ENCODE peak calls at places on chromosomes 7 and 10, in four cellular contexts. W, R, I and F are unnamed samples.

GRCh38 chr10:45071043-45071813 is 70.5 kb downstream of the ZNF22 start:
- DNase-seq in W (no peak), R (no peak), I (no peak), F (no peak)

GRCh38 chr10:88733215-88733614 is 26.6 kb upstream of the LIPN start:
- DNase-seq in W (no peak), R (no peak), I (no peak), F (no peak)

GRCh38 chr10:111999205-111999914 is 184.2 kb downstream of the GPAM start:
- DNase-seq in W (no peak), R (no peak), I (no peak), F (no peak)

GRCh38 chr7:102326156-102326914 is 29.9 kb downstream of the SPDYE6 start:
- DNase-seq in W (no peak), R (no peak), I (no peak), F (no peak)

GRCh38 chr10:227014-227413 is 91.8 kb downstream of the ZMYND11 start:
- DNase-seq in W (peak; percentile 39), R (no peak), I (no peak), F (no peak)

GRCh38 chr10:86668297-86669165 is at the start of gene LDB3:
- DNase-seq in W (peak; percentile 73), R (no peak), I (no peak), F (no peak)

GRCh38 chr10:73228247-73228646 is 18.8 kb downstream of the DNAJC9 start:
- DNase-seq in W (peak; percentile 58), R (no peak), I (no peak), F (no peak)

GRCh38 chr10:79560160-79560709 is at the start of gene SFTPA2:
- DNase-seq in W (no peak), R (no peak), I (no peak), F (no peak)

GRCh38 chr7:80348221-80348620 is 163.6 kb downstream of the GNAT3 start:
- DNase-seq in W (no peak), R (no peak), I (no peak), F (no peak)

GRCh38 chr7:6385110-6385792 is 62.5 kb downstream of the DAGLB start:
- DNase-seq in W (peak; percentile 97), R (no peak), I (peak; percentile 91), F (peak; percentile 88)

GRCh38 chr10:17758200-17758599 is 6.2 kb downstream of the TMEM236 start:
- DNase-seq in W (no peak), R (no peak), I (no peak), F (no peak)

GRCh38 chr7:96327429-96327828 is 5.5 kb upstream of the SLC25A13 start:
- DNase-seq in W (no peak), R (no peak), I (peak; percentile 74), F (no peak)

GRCh38 chr10:28553963-28554362 is 21.0 kb downstream of the WAC start:
- DNase-seq in W (no peak), R (no peak), I (no peak), F (no peak)

GRCh38 chr10:48495282-48496045 is 109.4 kb downstream of the ARHGAP22 start:
- DNase-seq in W (no peak), R (no peak), I (no peak), F (no peak)

GRCh38 chr7:74581916-74582440 is 75.5 kb upstream of the GTF2I start:
- DNase-seq in W (no peak), R (no peak), I (no peak), F (no peak)

GRCh38 chr7:134420509-134421125 is 38.3 kb downstream of the AKR1B1 start:
- DNase-seq in W (peak; percentile 55), R (peak; percentile 71), I (peak; percentile 61), F (peak; percentile 88)

GRCh38 chr7:30433082-30433481 is 45.5 kb downstream of the NOD1 start:
- DNase-seq in W (peak; percentile 75), R (no peak), I (no peak), F (no peak)

GRCh38 chr7:100818366-100818765 is 9.0 kb downstream of the EPHB4 start:
- DNase-seq in W (no peak), R (no peak), I (no peak), F (no peak)

GRCh38 chr7:100811480-100811879 is 15.8 kb downstream of the EPHB4 start:
- DNase-seq in W (no peak), R (no peak), I (no peak), F (no peak)

GRCh38 chr7:100817097-100817496 is 10.2 kb downstream of the EPHB4 start:
- DNase-seq in W (no peak), R (no peak), I (no peak), F (no peak)

GRCh38 chr7:100808354-100808875 is 18.9 kb downstream of the EPHB4 start:
- DNase-seq in W (no peak), R (no peak), I (no peak), F (no peak)

DNA sequence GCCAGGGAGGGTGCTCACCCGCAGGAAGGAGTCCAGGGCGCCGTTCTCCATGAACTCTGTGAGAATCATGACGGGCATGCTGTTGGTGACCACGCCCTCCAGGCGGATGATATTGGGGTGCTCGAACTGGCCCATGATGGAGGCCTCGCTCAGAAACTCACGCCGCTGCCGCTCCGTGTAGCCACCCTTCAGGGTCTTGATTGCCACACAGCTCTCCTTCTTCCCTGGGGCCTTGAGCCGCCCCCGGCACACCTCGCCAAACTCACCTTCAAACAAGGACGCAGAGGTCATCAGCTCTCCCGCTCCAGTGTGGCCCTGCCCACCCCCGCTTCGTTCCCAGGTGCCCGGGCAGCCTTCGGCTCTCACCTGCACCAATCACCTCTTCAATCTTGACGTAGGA is 14.6 kb downstream of the EPHB4 start:
- DNase-seq in W (no peak), R (no peak), I (no peak), F (no peak)
- TF ChIP-seq MAZ in W (no peak), R (no peak), I (no peak), F (no peak)

GRCh38 chr7:143437568-143437967 is 5.7 kb upstream of the TAS2R60 start:
- DNase-seq in W (no peak), R (no peak), I (no peak), F (no peak)
- TF ChIP-seq RAD21 in W (no peak), R (no peak), I (no peak), F (no peak)

GRCh38 chr7:48053823-48054222 is 18.5 kb downstream of the C7orf57 start:
- DNase-seq in W (no peak), R (no peak), I (no peak), F (no peak)
- TF ChIP-seq MAZ in W (no peak), R (no peak), I (no peak), F (no peak)

DNA sequence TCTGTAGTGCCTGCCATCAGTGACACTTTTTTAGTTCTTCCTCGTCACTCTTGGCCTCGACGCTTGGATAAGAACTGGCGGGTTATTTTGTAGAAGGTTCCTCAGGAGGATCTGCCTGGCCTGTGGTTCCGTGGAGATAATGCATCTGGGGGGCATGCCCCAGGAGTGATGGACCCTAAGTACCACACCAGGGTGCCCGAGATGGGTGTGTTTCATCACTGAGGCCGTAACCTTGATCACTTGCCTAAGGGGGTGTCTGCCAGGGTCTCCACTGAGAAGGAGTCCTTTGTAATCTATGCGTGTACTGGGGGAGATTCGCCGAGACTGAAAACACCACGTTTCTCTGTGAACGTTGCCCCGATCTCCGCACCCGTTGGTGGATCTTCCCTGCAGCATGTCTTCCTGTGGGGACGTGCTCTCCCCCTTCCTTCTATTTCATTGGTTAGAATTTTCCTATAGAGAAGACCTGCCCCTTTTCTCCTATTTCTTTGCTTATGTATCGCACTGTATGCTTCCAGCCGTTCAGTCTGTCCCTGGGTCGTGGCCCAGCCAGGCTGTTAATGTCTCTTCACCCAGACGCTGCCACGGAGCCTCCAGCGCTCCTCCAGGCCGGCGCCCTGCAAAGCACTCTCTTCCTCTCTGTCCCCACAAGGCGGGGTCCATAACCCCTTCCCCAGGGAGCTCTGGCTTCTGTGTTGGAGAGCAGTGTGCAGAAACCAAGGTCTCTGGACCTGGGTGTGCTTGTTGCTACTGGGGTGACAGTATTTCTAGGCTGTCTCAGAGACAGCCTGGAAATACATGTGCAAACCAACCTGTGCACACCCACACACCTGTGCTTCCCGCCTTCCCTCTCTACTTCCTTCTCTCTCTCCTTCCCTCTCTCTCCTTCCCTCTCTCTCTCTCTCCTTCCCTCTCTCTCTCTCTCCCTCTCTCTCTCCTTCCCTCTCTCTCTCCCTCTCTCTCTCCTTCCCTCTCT is 14.4 kb upstream of the DPYSL4 start:
- DNase-seq in W (no peak), R (no peak), I (no peak), F (no peak)
- TF ChIP-seq RAD21 in W (no peak), R (no peak), I (no peak), F (no peak)

GRCh38 chr10:124744047-124744687 is at the start of gene FAM53B:
- DNase-seq in W (peak; percentile 72), R (peak; percentile 85), I (no peak), F (peak; percentile 82)

GRCh38 chr10:124742418-124743187 is 1.6 kb downstream of the FAM53B start:
- DNase-seq in W (no peak), R (peak; percentile 39), I (peak; percentile 57), F (peak; percentile 47)

GRCh38 chr10:124741922-124742417 is 2.2 kb downstream of the FAM53B start:
- DNase-seq in W (no peak), R (no peak), I (no peak), F (no peak)

GRCh38 chr10:124744688-124745055 is 494 bp upstream of the FAM53B start:
- DNase-seq in W (peak; percentile 71), R (no peak), I (peak; percentile 89), F (peak; percentile 73)

GRCh38 chr10:124743188-124744046 is 761 bp downstream of the FAM53B start:
- DNase-seq in W (no peak), R (peak; percentile 38), I (no peak), F (peak; percentile 54)
- TF ChIP-seq MAZ in W (no peak), R (no peak), I (no peak), F (no peak)

GRCh38 chr10:52759154-52759553 is 13.4 kb downstream of the MBL2 start:
- DNase-seq in W (no peak), R (no peak), I (no peak), F (no peak)
- TF ChIP-seq RAD21 in W (no peak), R (no peak), I (no peak), F (no peak)

GRCh38 chr10:60096761-60097513 is 190.6 kb upstream of the CCDC6 start:
- DNase-seq in W (no peak), R (peak; percentile 21), I (no peak), F (no peak)

GRCh38 chr10:60098676-60099601 is 192.6 kb upstream of the CCDC6 start:
- DNase-seq in W (no peak), R (peak; percentile 45), I (peak; percentile 12), F (peak; percentile 31)

GRCh38 chr10:60101821-60102220 is 195.5 kb upstream of the CCDC6 start:
- DNase-seq in W (no peak), R (no peak), I (no peak), F (no peak)

GRCh38 chr10:60105195-60105812 is 198.9 kb upstream of the CCDC6 start:
- DNase-seq in W (no peak), R (no peak), I (no peak), F (no peak)

DNA sequence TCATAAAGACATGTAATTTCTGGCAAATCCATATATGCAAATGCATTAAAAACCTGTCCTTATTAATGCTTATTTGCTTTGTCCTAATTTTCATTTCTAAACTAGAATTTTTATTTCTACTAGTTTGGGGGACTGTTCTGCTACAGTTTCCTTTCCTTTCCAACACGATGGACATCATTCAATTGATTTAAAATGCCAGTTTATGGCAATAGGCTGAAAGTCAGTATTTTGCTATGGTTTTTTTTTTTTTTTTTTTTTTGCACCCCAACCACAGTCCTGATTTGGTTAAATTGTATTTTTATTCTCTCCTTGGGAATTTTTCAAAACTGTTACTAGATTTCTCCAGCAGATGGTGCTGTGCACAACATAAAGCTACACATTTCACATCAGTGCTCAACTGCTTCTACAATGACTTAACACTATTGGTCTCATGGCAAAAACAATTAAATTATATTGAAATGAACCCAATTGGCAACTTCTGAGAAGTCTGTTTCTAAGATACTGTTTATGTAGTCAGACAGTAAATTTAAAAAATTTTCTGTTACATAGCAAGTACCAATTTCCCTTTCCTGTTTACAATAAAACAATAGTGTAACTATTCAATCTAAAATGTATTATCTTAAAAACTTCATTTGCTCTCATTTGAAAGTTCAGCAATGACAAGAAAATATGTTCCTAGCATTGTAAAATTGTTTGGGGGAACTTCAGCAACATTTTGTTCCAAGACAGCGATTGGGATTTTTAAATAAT is 193.8 kb upstream of the CCDC6 start:
- DNase-seq in W (peak; percentile 63), R (peak; percentile 53), I (peak; percentile 39), F (peak; percentile 24)
- TF ChIP-seq MAZ in W (no peak), R (no peak), I (no peak), F (no peak)